ENCODE peak calls at places on chromosomes 6 and 20, in nine cellular contexts. N is cardiac muscle cell; E is posterior cingulate gyrus; F is EL; K is foreskin keratinocyte; R is stimulated activated naive B cell treated with anti-CD40 and anti-IgM and Interleukin-4, amounts not matched to agents 10 μg/mL and 1 μg/mL and 100 μg/mL, for 72 hours; P is HuH-7; B is fibroblast of mammary gland; M is lower lobe of right lung. Z is an unnamed sample.

GRCh38 chr6:72042088-72042487 is 155.7 kb downstream of the RIMS1 start:
- DNase-seq in N (no peak), E (no peak), F (no peak), K (no peak), R (no peak), P (no peak), B (no peak), M (no peak), Z (no peak)

GRCh38 chr6:118580585-118581419 is 32.7 kb downstream of the PLN start:
- DNase-seq in N (peak; percentile 95), E (no peak), F (peak; percentile 74), K (peak; percentile 56), R (no peak), P (peak; percentile 46), B (peak; percentile 91), M (no peak), Z (no peak)

GRCh38 chr20:52399352-52399751 is 207.8 kb upstream of the ZFP64 start:
- DNase-seq in N (no peak), E (no peak), F (no peak), K (no peak), R (no peak), P (no peak), B (no peak), M (no peak), Z (no peak)

GRCh38 chr20:57408131-57408530 is 16.9 kb downstream of the RBM38 start:
- DNase-seq in N (no peak), E (no peak), F (no peak), K (no peak), R (no peak), P (no peak), B (no peak), M (no peak), Z (no peak)

GRCh38 chr6:27472617-27473400 is at the start of gene ZNF184:
- DNase-seq in N (peak; percentile 99), E (peak; percentile 92), F (peak; percentile 98), K (peak; percentile 97), R (peak; percentile 92), P (peak; percentile 80), B (peak; percentile 97), M (peak; percentile 96), Z (peak; percentile 97)

GRCh38 chr6:48412656-48413055 is 301.7 kb upstream of the PTCHD4 start:
- DNase-seq in N (no peak), E (no peak), F (no peak), K (no peak), R (no peak), P (no peak), B (no peak), M (no peak), Z (no peak)

GRCh38 chr20:46455729-46456128 is 49.3 kb upstream of the ELMO2 start:
- DNase-seq in N (no peak), E (no peak), F (no peak), K (no peak), R (no peak), P (no peak), B (no peak), M (no peak), Z (no peak)

GRCh38 chr20:19974621-19975435 is 42.3 kb upstream of the NAA20 start:
- DNase-seq in N (peak; percentile 94), E (peak; percentile 71), F (peak; percentile 88), K (peak; percentile 77), R (no peak), P (no peak), B (peak; percentile 95), M (peak; percentile 91), Z (peak; percentile 89)

GRCh38 chr6:157150076-157150475 is 173.2 kb downstream of the TMEM242 start:
- DNase-seq in N (peak; percentile 70), E (no peak), F (peak; percentile 73), K (no peak), R (no peak), P (no peak), B (peak; percentile 78), M (no peak), Z (no peak)

GRCh38 chr6:44672838-44673237 is 285.3 kb downstream of the CDC5L start:
- DNase-seq in N (no peak), E (no peak), F (no peak), K (peak; percentile 81), R (no peak), P (no peak), B (no peak), M (no peak), Z (peak; percentile 95)

GRCh38 chr20:25355191-25355590 is 35.4 kb downstream of the ABHD12 start:
- DNase-seq in N (no peak), E (no peak), F (no peak), K (no peak), R (no peak), P (no peak), B (no peak), M (no peak), Z (no peak)

GRCh38 chr6:157787080-157787479 is 36.0 kb upstream of the SNX9 start:
- DNase-seq in N (peak; percentile 46), E (no peak), F (no peak), K (no peak), R (no peak), P (peak; percentile 63), B (peak; percentile 80), M (no peak), Z (no peak)

GRCh38 chr20:17017232-17017631 is 209.6 kb upstream of the PCSK2 start:
- DNase-seq in N (no peak), E (no peak), F (no peak), K (no peak), R (no peak), P (no peak), B (no peak), M (no peak), Z (no peak)

GRCh38 chr20:13265941-13266340 is 44.9 kb downstream of the ISM1 start:
- DNase-seq in N (no peak), E (no peak), F (no peak), K (no peak), R (no peak), P (no peak), B (no peak), M (no peak), Z (no peak)

GRCh38 chr6:37072526-37072925 is 67.1 kb downstream of the FGD2 start:
- DNase-seq in N (no peak), E (no peak), F (no peak), K (no peak), R (no peak), P (no peak), B (no peak), M (no peak), Z (no peak)

GRCh38 chr6:170522565-170523183 is 30.4 kb downstream of the PSMB1 start:
- DNase-seq in N (peak; percentile 22), E (no peak), F (peak; percentile 18), K (peak; percentile 13), R (no peak), P (peak; percentile 45), B (peak; percentile 16), M (no peak), Z (no peak)

GRCh38 chr20:17556842-17557674 is 12.8 kb upstream of the DSTN start:
- DNase-seq in N (peak; percentile 48), E (peak; percentile 36), F (peak; percentile 57), K (no peak), R (no peak), P (no peak), B (peak; percentile 47), M (peak; percentile 74), Z (peak; percentile 73)

GRCh38 chr6:39821739-39822532 is 29.8 kb downstream of the DAAM2 start:
- DNase-seq in N (peak; percentile 65), E (peak; percentile 72), F (no peak), K (no peak), R (no peak), P (no peak), B (no peak), M (no peak), Z (no peak)

GRCh38 chr6:140441256-140441655 is 1066.8 kb upstream of the CITED2 start:
- DNase-seq in N (peak; percentile 71), E (no peak), F (peak; percentile 86), K (peak; percentile 37), R (peak; percentile 23), P (no peak), B (peak; percentile 48), M (peak; percentile 46), Z (no peak)

GRCh38 chr20:21505810-21506530 is 7.9 kb downstream of the NKX2-2 start:
- DNase-seq in N (peak; percentile 56), E (no peak), F (peak; percentile 37), K (peak; percentile 56), R (peak; percentile 41), P (no peak), B (peak; percentile 51), M (peak; percentile 66), Z (no peak)